ENCODE peak calls at places on chromosome 16, in nine cellular contexts. Z is T follicular helper cell; C is NCI-H460; A is activated CD4-positive, alpha-beta T cell treated with anti-CD3 and anti-CD28 coated beads for 24 hours; L is nucleus accumbens; T is upper lobe of left lung; I is NCI-H1092 treated with DMSO at 0.1 percent for 48 hours; X is CD8-positive, alpha-beta memory T cell; S is ELF-1. N is an unnamed sample.

GRCh38 chr16:89407282-89407924 is 83.0 kb downstream of the ANKRD11 start:
- DNase-seq in S (no peak), I (no peak), L (no peak), X (no peak), T (peak), Z (no peak), A (no peak), C (no peak), N (no peak)

GRCh38 chr16:53911506-53911905 is 207.6 kb downstream of the FTO start:
- DNase-seq in Z (no peak), S (no peak), A (no peak), C (peak), I (no peak), X (no peak), L (no peak), T (no peak), N (no peak)

GRCh38 chr16:24508614-24509013 is 30.8 kb upstream of the RBBP6 start:
- DNase-seq in A (no peak), Z (no peak), L (no peak), T (no peak), S (no peak), X (no peak), C (no peak), I (no peak), N (no peak)

GRCh38 chr16:53131363-53132071 is 76.7 kb downstream of the CHD9 start:
- DNase-seq in C (peak), S (peak), L (no peak), I (peak), T (peak), X (peak), A (peak), Z (peak), N (peak)

GRCh38 chr16:65884018-65884417 is 482.5 kb upstream of the CDH5 start:
- DNase-seq in S (no peak), I (no peak), Z (no peak), L (no peak), C (no peak), A (no peak), X (no peak), T (no peak), N (no peak)

GRCh38 chr16:12362482-12363458 is 386.2 kb downstream of the SNX29 start:
- DNase-seq in T (no peak), A (no peak), I (no peak), L (no peak), Z (no peak), C (no peak), X (no peak), S (peak), N (no peak)

GRCh38 chr16:8673611-8674412 is 605 bp upstream of the ABAT start:
- DNase-seq in C (no peak), Z (no peak), T (no peak), I (peak), A (no peak), S (peak), X (peak), L (no peak), N (no peak)

GRCh38 chr16:11379420-11379819 is 34.2 kb downstream of the RMI2 start:
- DNase-seq in C (no peak), L (no peak), I (no peak), X (peak), T (no peak), A (no peak), Z (no peak), S (no peak), N (peak)

GRCh38 chr16:85176541-85177447 is 64.5 kb upstream of the CIBAR2 start:
- DNase-seq in L (no peak), T (no peak), A (no peak), S (peak), X (no peak), Z (no peak), C (no peak), I (peak), N (no peak)

GRCh38 chr16:29943846-29944669 is 17.8 kb upstream of the TMEM219 start:
- DNase-seq in C (peak), S (peak), I (peak), Z (no peak), T (peak), A (no peak), L (no peak), X (no peak), N (no peak)

GRCh38 chr16:83187404-83187803 is 560.6 kb downstream of the CDH13 start:
- DNase-seq in A (no peak), I (no peak), S (peak), X (no peak), C (no peak), T (no peak), Z (no peak), L (no peak), N (no peak)

GRCh38 chr16:67672739-67673662 is 6.4 kb downstream of the C16orf86 start:
- DNase-seq in A (no peak), L (no peak), S (peak), I (peak), T (peak), C (peak), X (no peak), Z (peak), N (no peak)

GRCh38 chr16:4520913-4521312 is 17.7 kb downstream of the CDIP1 start:
- DNase-seq in A (no peak), C (no peak), X (no peak), T (no peak), I (no peak), S (no peak), L (no peak), Z (no peak), N (no peak)